ENCODE peak calls at places on chromosome 1, in nine cellular contexts. Z, R, A, N, T, V, E, J and W are unnamed samples.

GRCh38 chr1:12447849-12448312 is 170.1 kb downstream of the DHRS3 start:
- DNase-seq in Z (no peak), E (no peak), N (no peak), V (no peak), A (peak), R (no peak), T (no peak), J (no peak), W (peak)

GRCh38 chr1:23274134-23274505 is 56.8 kb upstream of the HTR1D start:
- DNase-seq in E (no peak), T (no peak), V (no peak), J (no peak), Z (no peak), A (no peak), R (no peak), N (no peak), W (no peak)

GRCh38 chr1:16418823-16419425 is 18.3 kb downstream of the SPATA21 start:
- DNase-seq in J (no peak), A (peak), T (no peak), R (no peak), E (no peak), Z (no peak), N (no peak), V (no peak), W (peak)

GRCh38 chr1:245039196-245039595 is 115.6 kb upstream of the KIF26B start:
- DNase-seq in T (no peak), J (no peak), V (no peak), N (no peak), E (no peak), A (no peak), R (no peak), Z (no peak), W (no peak)

GRCh38 chr1:161214374-161214773 is 721 bp upstream of the FCER1G start:
- DNase-seq in A (no peak), J (no peak), N (no peak), R (no peak), Z (no peak), E (no peak), T (no peak), V (no peak), W (no peak)

GRCh38 chr1:228804640-228805413 is 69.5 kb downstream of the RHOU start:
- DNase-seq in J (no peak), N (no peak), A (no peak), T (no peak), Z (peak), V (no peak), E (no peak), R (peak), W (no peak)

GRCh38 chr1:232856556-232856955 is 51.3 kb downstream of the MAP10 start:
- DNase-seq in R (no peak), E (no peak), T (no peak), A (no peak), Z (no peak), V (no peak), J (no peak), N (no peak), W (peak)

GRCh38 chr1:111732718-111733117 is 6.5 kb downstream of the INKA2 start:
- DNase-seq in T (no peak), E (no peak), N (no peak), A (no peak), Z (no peak), J (peak), R (no peak), V (no peak), W (no peak)

GRCh38 chr1:201016211-201016651 is 7.3 kb downstream of the KIF21B start:
- DNase-seq in Z (no peak), E (no peak), T (no peak), V (peak), N (peak), A (peak), J (no peak), R (no peak), W (peak)

GRCh38 chr1:60874703-60875102 is 207.7 kb upstream of the NFIA start:
- DNase-seq in Z (no peak), T (peak), E (no peak), V (no peak), R (no peak), N (no peak), A (peak), J (no peak), W (peak)

GRCh38 chr1:166383137-166383536 is 216.3 kb upstream of the FAM78B start:
- DNase-seq in V (no peak), N (no peak), R (peak), Z (no peak), J (no peak), A (no peak), T (no peak), E (no peak), W (no peak)

GRCh38 chr1:85596947-85597346 is 16.4 kb downstream of the CCN1 start:
- DNase-seq in T (no peak), N (no peak), J (no peak), A (no peak), R (no peak), Z (no peak), V (no peak), E (no peak), W (no peak)